ENCODE peak calls at places on chromosomes 13 and 19, in four cellular contexts. D is prostate gland, B is breast epithelium, R is transverse colon. S is an unnamed sample.

GRCh38 chr13:26022538-26023292 is 29.1 kb downstream of the SHISA2 start:
- DNase-seq in D (peak; percentile 55), B (peak; percentile 73), R (no peak), S (no peak)

GRCh38 chr19:12872255-12872654 is 9.0 kb downstream of the DNASE2 start:
- DNase-seq in D (no peak), B (no peak), R (no peak), S (no peak)

GRCh38 chr13:37457594-37457993 is 141.0 kb downstream of the POSTN start:
- DNase-seq in D (no peak), B (no peak), R (no peak), S (no peak)

GRCh38 chr19:45305007-45305406 is 17.7 kb downstream of the CKM start:
- DNase-seq in D (no peak), B (no peak), R (no peak), S (no peak)

GRCh38 chr13:57633141-57633949 is 1.8 kb downstream of the PCDH17 start:
- DNase-seq in D (no peak), B (no peak), R (peak; percentile 13), S (no peak)

GRCh38 chr19:7515091-7515470 is 822 bp upstream of the ZNF358 start:
- DNase-seq in D (no peak), B (no peak), R (peak; percentile 54), S (peak; percentile 45)

GRCh38 chr13:109369357-109370052 is 416.9 kb downstream of the IRS2 start:
- DNase-seq in D (no peak), B (no peak), R (no peak), S (no peak)

GRCh38 chr13:45073809-45074208 is 46.5 kb upstream of the GTF2F2 start:
- DNase-seq in D (no peak), B (no peak), R (no peak), S (no peak)

GRCh38 chr13:27820524-27821482 is 28.5 kb downstream of the GSX1 start:
- DNase-seq in D (no peak), B (no peak), R (no peak), S (no peak)

GRCh38 chr13:99122171-99122570 is 78.5 kb upstream of the UBAC2 start:
- DNase-seq in D (no peak), B (no peak), R (no peak), S (no peak)

GRCh38 chr19:3415695-3416094 is 49.3 kb downstream of the NFIC start:
- DNase-seq in D (no peak), B (no peak), R (no peak), S (no peak)

GRCh38 chr13:94308808-94309207 is 170.7 kb downstream of the DCT start:
- DNase-seq in D (no peak), B (no peak), R (no peak), S (no peak)

GRCh38 chr19:56156768-56157167 is 15.7 kb downstream of the ZNF444 start:
- DNase-seq in D (no peak), B (no peak), R (peak; percentile 60), S (peak; percentile 67)

GRCh38 chr19:12956446-12957388 is at the start of gene GADD45GIP1:
- DNase-seq in D (peak; percentile 44), B (peak; percentile 64), R (peak; percentile 84), S (peak; percentile 80)

GRCh38 chr13:47146136-47146535 is 249.3 kb upstream of the HTR2A start:
- DNase-seq in D (no peak), B (no peak), R (no peak), S (no peak)

GRCh38 chr13:107764012-107764411 is 451.3 kb downstream of the LIG4 start:
- DNase-seq in D (no peak), B (no peak), R (no peak), S (no peak)

GRCh38 chr19:39408392-39409206 is 2.0 kb downstream of the ZFP36 start:
- DNase-seq in D (peak; percentile 69), B (peak; percentile 71), R (peak; percentile 61), S (peak; percentile 57)

GRCh38 chr19:2469102-2469914 is 6.6 kb upstream of the GADD45B start:
- DNase-seq in D (no peak), B (no peak), R (no peak), S (no peak)

GRCh38 chr13:93226065-93226622 is 463 bp upstream of the GPC6 start:
- DNase-seq in D (no peak), B (no peak), R (no peak), S (no peak)

GRCh38 chr13:106526748-106527488 is 8.5 kb downstream of the EFNB2 start:
- DNase-seq in D (no peak), B (no peak), R (no peak), S (no peak)

GRCh38 chr13:102945324-102945815 is 99.5 kb downstream of the ERCC5 start:
- DNase-seq in D (no peak), B (no peak), R (no peak), S (no peak)

GRCh38 chr13:109700176-109700575 is 86.2 kb downstream of the IRS2 start:
- DNase-seq in D (no peak), B (peak; percentile 45), R (peak; percentile 91), S (peak; percentile 96)

GRCh38 chr13:90105276-90105675 is 1242.2 kb upstream of the MIR17HG start:
- DNase-seq in D (no peak), B (no peak), R (no peak), S (no peak)

GRCh38 chr19:17103177-17103576 is 27.6 kb downstream of the MYO9B start:
- DNase-seq in D (no peak), B (no peak), R (peak; percentile 36), S (no peak)

GRCh38 chr13:113820813-113821651 is 42.8 kb downstream of the GAS6 start:
- DNase-seq in D (peak; percentile 90), B (peak; percentile 96), R (peak; percentile 63), S (no peak)

GRCh38 chr13:59750860-59751259 is 412.9 kb downstream of the DIAPH3 start:
- DNase-seq in D (no peak), B (no peak), R (no peak), S (no peak)

GRCh38 chr19:5631511-5632240 is 8.8 kb downstream of the SAFB start:
- DNase-seq in D (no peak), B (no peak), R (no peak), S (no peak)

GRCh38 chr19:5719961-5720790 is at the start of the genes CATSPERD and LONP1:
- DNase-seq in D (peak; percentile 98), B (peak; percentile 98), R (peak; percentile 98), S (peak; percentile 98)

GRCh38 chr13:50236898-50237318 is 221.7 kb downstream of the KCNRG start:
- DNase-seq in D (no peak), B (no peak), R (no peak), S (no peak)

GRCh38 chr13:79402074-79402635 is 3.9 kb downstream of the RBM26 start:
- DNase-seq in D (no peak), B (no peak), R (no peak), S (no peak)

GRCh38 chr13:79404361-79404760 is 1.7 kb downstream of the RBM26 start:
- DNase-seq in D (no peak), B (no peak), R (no peak), S (no peak)

GRCh38 chr13:79402679-79403078 is 3.4 kb downstream of the RBM26 start:
- DNase-seq in D (no peak), B (no peak), R (no peak), S (no peak)

GRCh38 chr13:79401259-79402071 is 4.6 kb downstream of the RBM26 start:
- DNase-seq in D (no peak), B (no peak), R (no peak), S (no peak)

DNA sequence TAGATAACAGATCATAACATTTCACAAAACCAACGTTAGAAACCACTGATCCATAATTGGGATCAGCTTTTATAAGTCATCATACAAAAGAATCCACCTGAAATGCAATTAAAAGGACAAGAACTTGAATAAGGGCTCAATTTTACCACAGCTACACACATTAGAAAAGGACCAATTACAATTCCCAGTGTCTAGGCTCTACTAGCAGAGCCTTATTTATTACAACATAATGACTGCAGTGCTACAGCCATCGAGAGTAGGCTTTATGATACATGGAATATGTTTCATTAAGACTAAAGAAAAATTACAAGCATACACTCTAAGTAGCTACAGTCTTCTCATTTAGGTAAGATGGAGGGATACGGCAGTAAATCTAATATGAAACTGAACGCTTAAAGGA is 2.9 kb downstream of the RBM26 start:
- DNase-seq in D (no peak), B (no peak), R (no peak), S (no peak)
- H3K27ac ChIP-seq in D (no peak overlapping the region), B (no peak overlapping the region), R (no peak overlapping the region), S (no peak overlapping the region)

DNA sequence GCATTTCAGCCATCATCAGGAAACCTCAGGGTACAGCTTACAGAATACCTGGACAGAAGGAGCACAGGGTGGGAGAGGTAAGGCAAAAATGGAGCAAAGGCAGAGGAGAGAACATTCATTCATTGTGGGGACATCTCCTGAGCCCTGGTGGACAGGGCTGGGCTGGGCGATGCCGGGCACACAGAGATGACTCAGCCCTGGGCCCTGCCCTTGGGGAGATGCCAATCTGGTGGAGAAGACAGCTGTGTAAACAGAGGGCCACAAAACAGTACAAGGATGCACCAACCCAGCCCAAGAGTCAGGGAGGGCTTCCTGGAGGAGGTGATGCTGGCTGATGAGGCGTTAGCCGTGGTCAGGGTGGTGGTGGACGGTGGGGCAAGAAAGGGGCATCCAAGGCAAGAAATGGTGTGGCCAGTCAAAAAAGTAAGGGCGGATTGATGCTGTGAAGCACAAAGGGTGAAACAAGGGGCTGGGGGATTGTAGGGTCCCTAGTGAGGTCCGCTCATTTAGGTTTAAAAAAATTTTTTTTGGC is 3.6 kb upstream of the HAS1 start:
- DNase-seq in D (no peak), B (no peak), R (no peak), S (no peak)
- H3K27ac ChIP-seq in D (no peak overlapping the region), B (no peak overlapping the region), R (no peak overlapping the region), S (no peak overlapping the region)

GRCh38 chr19:19871932-19872331 is 6.2 kb downstream of the ZNF253 start:
- DNase-seq in D (no peak), B (no peak), R (no peak), S (no peak)

GRCh38 chr19:19860756-19861390 is 4.8 kb upstream of the ZNF253 start:
- DNase-seq in D (no peak), B (peak; percentile 73), R (no peak), S (no peak)

GRCh38 chr19:19865750-19866598 is at the start of gene ZNF253:
- DNase-seq in D (peak; percentile 98), B (peak; percentile 98), R (peak; percentile 97), S (peak; percentile 98)

DNA sequence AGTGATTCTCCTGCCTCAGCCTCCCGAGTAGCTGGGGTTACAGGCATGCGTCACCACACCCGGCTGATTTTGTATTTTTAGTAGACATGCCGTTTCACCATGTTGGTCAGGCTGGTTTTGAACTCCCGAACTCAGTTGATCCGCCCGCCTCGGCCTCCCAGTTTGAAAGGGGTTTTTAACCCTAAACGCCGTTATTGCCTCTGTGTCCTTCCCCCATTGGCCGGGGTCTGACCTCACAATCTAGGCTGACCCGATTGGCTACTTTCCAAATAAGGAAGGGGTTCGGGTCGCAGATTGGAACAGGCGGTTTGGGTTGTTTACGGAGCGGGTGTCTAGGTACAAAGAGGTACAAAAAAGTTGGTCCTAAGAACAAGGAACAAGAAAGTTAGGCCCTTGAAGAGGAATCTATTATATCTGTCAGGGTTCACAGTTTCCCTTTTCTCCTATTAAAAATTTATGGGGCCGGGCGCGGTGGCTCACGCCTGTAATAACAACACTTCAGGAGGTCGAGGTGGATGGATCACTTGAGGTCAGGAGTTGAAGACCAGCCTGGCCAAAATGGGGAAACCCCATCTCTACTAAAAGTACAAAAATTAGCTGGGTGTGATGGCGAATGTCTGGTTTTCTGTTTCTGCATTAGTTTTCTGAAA is 1.0 kb downstream of the ZNF253 start:
- DNase-seq in D (no peak), B (no peak), R (peak; percentile 19), S (peak; percentile 36)
- H3K27ac ChIP-seq in D (peak overlapping the region; percentile 92), B (peak overlapping the region; percentile 94), R (peak overlapping the region; percentile 91), S (peak overlapping the region; percentile 94)

DNA sequence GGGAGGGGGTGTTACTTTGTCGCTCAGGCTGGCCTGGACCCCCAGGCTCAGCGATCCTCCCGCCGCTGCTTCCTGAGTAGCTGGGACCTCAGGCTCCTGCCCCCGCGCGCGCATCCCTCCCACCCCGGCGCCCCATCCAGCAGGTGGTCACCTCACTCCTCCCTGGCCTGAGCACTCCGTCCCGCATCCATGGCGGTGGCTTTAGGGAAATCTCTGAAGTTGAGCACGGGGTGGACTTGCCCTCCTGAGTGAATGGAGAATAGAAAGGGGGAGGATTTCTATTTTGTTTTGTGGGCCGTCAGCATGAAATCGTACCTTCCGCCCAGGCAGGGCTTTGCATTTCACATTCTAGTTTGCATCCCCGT is 413 bp upstream of the ZNF813 start:
- DNase-seq in D (no peak), B (no peak), R (peak; percentile 14), S (no peak)
- H3K27ac ChIP-seq in D (peak overlapping the region; percentile 93), B (no peak overlapping the region), R (peak overlapping the region; percentile 90), S (peak overlapping the region; percentile 57)